ENCODE peak calls at places on chromosomes 1 and 21, in five cellular contexts. One of them, this sample, is unnamed.

GRCh38 chr21:29152936-29153335 is 22.5 kb downstream of the MAP3K7CL start:
- DNase-seq in esophagus squamous epithelium: no peak
- DNase-seq in cardiac muscle cell: no peak
- DNase-seq in psoas muscle: no peak
- DNase-seq in esophagus muscularis mucosa: no peak
- DNase-seq in this sample: no peak

GRCh38 chr1:31593770-31594632 is 17.7 kb downstream of the TINAGL1 start:
- DNase-seq in psoas muscle: peak
- DNase-seq in esophagus muscularis mucosa: no peak
- DNase-seq in esophagus squamous epithelium: no peak
- DNase-seq in cardiac muscle cell: peak
- DNase-seq in this sample: peak

GRCh38 chr1:19582318-19582717 is 61.8 kb upstream of the NBL1 start:
- DNase-seq in cardiac muscle cell: peak
- DNase-seq in esophagus muscularis mucosa: no peak
- DNase-seq in psoas muscle: peak
- DNase-seq in esophagus squamous epithelium: no peak
- DNase-seq in this sample: peak

GRCh38 chr1:21685944-21686678 is 17.0 kb upstream of the RAP1GAP start:
- DNase-seq in esophagus muscularis mucosa: no peak
- DNase-seq in esophagus squamous epithelium: no peak
- DNase-seq in cardiac muscle cell: no peak
- DNase-seq in psoas muscle: no peak
- DNase-seq in this sample: no peak

GRCh38 chr1:201537028-201537427 is 1.9 kb upstream of the NAV1 start:
- DNase-seq in psoas muscle: no peak
- DNase-seq in esophagus muscularis mucosa: no peak
- DNase-seq in esophagus squamous epithelium: no peak
- DNase-seq in cardiac muscle cell: no peak
- DNase-seq in this sample: no peak

GRCh38 chr1:211581521-211581920 is 2.6 kb upstream of the SLC30A1 start:
- DNase-seq in psoas muscle: no peak
- DNase-seq in cardiac muscle cell: no peak
- DNase-seq in esophagus muscularis mucosa: no peak
- DNase-seq in esophagus squamous epithelium: no peak
- DNase-seq in this sample: no peak

GRCh38 chr1:223716302-223716862 is 4.0 kb downstream of the CAPN2 start:
- DNase-seq in esophagus muscularis mucosa: no peak
- DNase-seq in esophagus squamous epithelium: no peak
- DNase-seq in psoas muscle: no peak
- DNase-seq in cardiac muscle cell: no peak
- DNase-seq in this sample: no peak

GRCh38 chr1:215970406-215970805 is 403.3 kb downstream of the KCTD3 start:
- DNase-seq in esophagus muscularis mucosa: no peak
- DNase-seq in psoas muscle: no peak
- DNase-seq in cardiac muscle cell: peak
- DNase-seq in esophagus squamous epithelium: no peak
- DNase-seq in this sample: no peak

GRCh38 chr21:43317254-43317748 is 109.6 kb downstream of the SIK1 start:
- DNase-seq in cardiac muscle cell: no peak
- DNase-seq in psoas muscle: no peak
- DNase-seq in esophagus muscularis mucosa: no peak
- DNase-seq in esophagus squamous epithelium: no peak
- DNase-seq in this sample: no peak

GRCh38 chr1:19210772-19211549 is 895 bp upstream of the UBR4 start:
- DNase-seq in esophagus squamous epithelium: no peak
- DNase-seq in cardiac muscle cell: peak
- DNase-seq in psoas muscle: no peak
- DNase-seq in esophagus muscularis mucosa: no peak
- DNase-seq in this sample: no peak

GRCh38 chr21:42455196-42455595 is 40.8 kb downstream of the RSPH1 start:
- DNase-seq in esophagus muscularis mucosa: no peak
- DNase-seq in psoas muscle: peak
- DNase-seq in esophagus squamous epithelium: no peak
- DNase-seq in cardiac muscle cell: no peak
- DNase-seq in this sample: no peak

GRCh38 chr1:32250893-32251716 is at the start of gene LCK:
- DNase-seq in cardiac muscle cell: no peak
- DNase-seq in esophagus muscularis mucosa: no peak
- DNase-seq in psoas muscle: no peak
- DNase-seq in esophagus squamous epithelium: no peak
- DNase-seq in this sample: peak

GRCh38 chr1:55893155-55893554 is 678.0 kb upstream of the USP24 start:
- DNase-seq in esophagus muscularis mucosa: no peak
- DNase-seq in esophagus squamous epithelium: no peak
- DNase-seq in cardiac muscle cell: peak
- DNase-seq in psoas muscle: no peak
- DNase-seq in this sample: no peak

GRCh38 chr1:41811978-41812852 is 106.5 kb downstream of the HIVEP3 start:
- DNase-seq in esophagus muscularis mucosa: no peak
- DNase-seq in esophagus squamous epithelium: no peak
- DNase-seq in cardiac muscle cell: peak
- DNase-seq in psoas muscle: peak
- DNase-seq in this sample: no peak

GRCh38 chr1:166947398-166948043 is 27.8 kb downstream of the ILDR2 start:
- DNase-seq in esophagus squamous epithelium: no peak
- DNase-seq in esophagus muscularis mucosa: no peak
- DNase-seq in cardiac muscle cell: peak
- DNase-seq in psoas muscle: peak
- DNase-seq in this sample: no peak

GRCh38 chr1:43021547-43022474 is 63.1 kb upstream of the SLC2A1 start:
- DNase-seq in esophagus squamous epithelium: no peak
- DNase-seq in psoas muscle: no peak
- DNase-seq in esophagus muscularis mucosa: no peak
- DNase-seq in cardiac muscle cell: no peak
- DNase-seq in this sample: no peak

GRCh38 chr1:214537219-214537618 is 14.2 kb downstream of the PTPN14 start:
- DNase-seq in esophagus muscularis mucosa: no peak
- DNase-seq in cardiac muscle cell: no peak
- DNase-seq in psoas muscle: no peak
- DNase-seq in esophagus squamous epithelium: no peak
- DNase-seq in this sample: no peak

GRCh38 chr1:228321478-228321877 is 85.2 kb downstream of the TRIM11 start:
- DNase-seq in esophagus squamous epithelium: no peak
- DNase-seq in esophagus muscularis mucosa: no peak
- DNase-seq in psoas muscle: no peak
- DNase-seq in cardiac muscle cell: no peak
- DNase-seq in this sample: no peak

GRCh38 chr1:214004014-214004413 is 16.2 kb downstream of the PROX1 start:
- DNase-seq in cardiac muscle cell: no peak
- DNase-seq in psoas muscle: no peak
- DNase-seq in esophagus muscularis mucosa: peak
- DNase-seq in esophagus squamous epithelium: no peak
- DNase-seq in this sample: no peak

GRCh38 chr1:33272509-33272908 is 16.2 kb downstream of the ZNF362 start:
- DNase-seq in esophagus muscularis mucosa: no peak
- DNase-seq in esophagus squamous epithelium: no peak
- DNase-seq in psoas muscle: no peak
- DNase-seq in cardiac muscle cell: no peak
- DNase-seq in this sample: peak

GRCh38 chr1:180262628-180263488 is 32.8 kb downstream of the LHX4 start:
- DNase-seq in esophagus squamous epithelium: no peak
- DNase-seq in cardiac muscle cell: no peak
- DNase-seq in psoas muscle: no peak
- DNase-seq in esophagus muscularis mucosa: no peak
- DNase-seq in this sample: peak

DNA sequence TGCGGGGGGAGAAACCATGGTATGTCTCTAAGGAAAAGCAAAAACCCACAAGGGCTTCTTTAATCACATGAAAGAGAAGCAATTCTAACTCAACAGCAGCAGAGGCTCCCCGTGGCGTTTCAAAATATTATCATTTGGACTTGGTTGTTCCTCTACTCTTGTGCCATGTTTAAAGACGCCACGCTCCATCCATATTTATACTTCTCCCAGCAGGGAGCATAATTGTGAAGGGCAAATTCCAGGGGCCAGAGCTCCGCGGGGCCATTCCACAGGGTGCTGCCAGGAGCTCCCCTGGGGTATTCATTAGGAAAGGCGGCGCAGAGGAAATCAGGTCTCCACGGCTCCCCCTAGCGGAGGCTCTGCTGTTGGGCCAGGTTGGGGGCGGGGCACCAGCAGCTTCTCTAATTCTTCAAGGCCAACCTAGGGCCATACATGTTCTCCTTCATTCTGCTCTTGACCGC is 92.1 kb upstream of the SSX2IP start:
- DNase-seq in cardiac muscle cell: peak
- DNase-seq in esophagus muscularis mucosa: no peak
- DNase-seq in psoas muscle: peak
- DNase-seq in esophagus squamous epithelium: no peak
- DNase-seq in this sample: peak
- H3K4me3 ChIP-seq in cardiac muscle cell: no peak
- H3K4me3 ChIP-seq in esophagus muscularis mucosa: no peak
- H3K4me3 ChIP-seq in psoas muscle: no peak
- H3K4me3 ChIP-seq in esophagus squamous epithelium: no peak
- H3K4me3 ChIP-seq in this sample: no peak

DNA sequence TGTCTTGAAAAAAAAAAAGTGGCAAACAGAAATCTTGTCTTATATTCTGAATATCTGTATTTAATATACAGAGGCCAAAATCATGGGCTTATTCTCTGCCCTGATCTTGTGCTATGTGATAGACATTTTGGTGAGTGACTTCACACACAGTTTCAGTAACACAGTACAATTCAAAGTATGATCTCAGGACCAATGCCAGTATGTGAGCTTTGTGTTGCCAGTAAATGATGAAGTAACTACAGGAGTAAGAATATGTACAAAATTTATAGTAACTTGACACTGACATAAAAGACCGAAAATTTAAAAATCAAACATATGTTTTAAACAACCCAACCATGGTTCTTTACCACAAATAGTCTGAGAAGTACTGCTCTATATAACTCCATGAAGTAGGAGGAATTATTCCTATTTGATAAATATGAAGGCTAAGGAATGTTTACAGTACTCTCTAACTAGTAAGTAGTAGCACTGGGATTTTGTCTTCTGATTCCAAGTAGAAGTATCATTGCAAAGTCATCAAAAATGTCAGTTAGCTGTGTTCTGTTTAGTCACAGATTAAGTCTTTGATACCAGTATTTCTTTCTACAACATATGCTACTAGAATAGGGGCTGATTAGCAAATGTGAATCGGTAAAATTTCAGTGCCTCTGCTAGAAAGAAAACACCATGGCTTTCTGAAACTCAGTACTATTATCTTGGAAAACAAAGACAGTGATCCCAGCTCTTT is 25.3 kb downstream of the DPH5 start:
- DNase-seq in psoas muscle: no peak
- DNase-seq in esophagus muscularis mucosa: no peak
- DNase-seq in cardiac muscle cell: no peak
- DNase-seq in esophagus squamous epithelium: no peak
- DNase-seq in this sample: no peak
- H3K4me3 ChIP-seq in psoas muscle: no peak
- H3K4me3 ChIP-seq in esophagus muscularis mucosa: no peak
- H3K4me3 ChIP-seq in cardiac muscle cell: no peak
- H3K4me3 ChIP-seq in esophagus squamous epithelium: no peak
- H3K4me3 ChIP-seq in this sample: no peak

DNA sequence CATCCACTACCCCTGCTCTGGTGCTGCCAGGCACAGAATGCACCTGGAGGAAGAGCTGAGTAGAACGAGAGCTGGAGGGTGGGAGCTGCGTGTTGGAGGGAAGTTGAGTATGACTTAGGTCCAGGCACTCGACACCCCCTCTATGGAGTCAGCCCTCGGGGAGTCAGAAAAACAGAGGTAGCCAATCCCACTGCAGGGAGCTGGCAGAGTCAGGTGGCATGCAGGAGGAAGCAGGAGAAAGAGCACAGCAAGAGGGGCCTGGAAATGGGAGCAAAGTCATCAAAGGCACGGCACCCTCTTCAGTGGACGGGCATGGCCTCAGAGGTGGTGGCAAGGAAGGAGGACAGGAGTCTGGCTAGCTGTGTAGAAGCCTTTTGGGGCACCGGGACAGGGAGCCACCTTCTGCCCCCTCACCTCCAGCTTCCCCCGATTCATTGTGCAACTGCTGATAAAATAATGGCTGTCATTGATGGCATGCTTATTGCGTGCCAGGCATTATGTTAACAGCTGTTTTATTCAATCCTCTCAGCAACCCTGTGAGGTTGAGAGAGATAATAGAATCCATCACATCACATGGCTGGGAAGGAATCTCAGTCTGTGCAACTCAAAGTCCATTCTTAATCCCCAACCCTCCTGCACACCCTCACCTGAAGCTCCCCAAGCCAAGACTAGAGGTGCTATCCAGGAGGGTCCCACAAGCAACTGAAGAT is 42.0 kb downstream of the C1orf198 start:
- DNase-seq in cardiac muscle cell: no peak
- DNase-seq in esophagus squamous epithelium: no peak
- DNase-seq in psoas muscle: no peak
- DNase-seq in esophagus muscularis mucosa: peak
- DNase-seq in this sample: no peak
- H3K4me3 ChIP-seq in cardiac muscle cell: no peak
- H3K4me3 ChIP-seq in esophagus squamous epithelium: no peak
- H3K4me3 ChIP-seq in psoas muscle: peak
- H3K4me3 ChIP-seq in esophagus muscularis mucosa: no peak
- H3K4me3 ChIP-seq in this sample: no peak

GRCh38 chr1:10745383-10745782 is 51.1 kb downstream of the CASZ1 start:
- DNase-seq in esophagus squamous epithelium: no peak
- DNase-seq in psoas muscle: no peak
- DNase-seq in esophagus muscularis mucosa: no peak
- DNase-seq in cardiac muscle cell: peak
- DNase-seq in this sample: no peak
- H3K4me3 ChIP-seq in esophagus squamous epithelium: no peak
- H3K4me3 ChIP-seq in psoas muscle: no peak
- H3K4me3 ChIP-seq in esophagus muscularis mucosa: no peak
- H3K4me3 ChIP-seq in cardiac muscle cell: no peak
- H3K4me3 ChIP-seq in this sample: no peak

GRCh38 chr1:212873518-212873917 is 15.4 kb downstream of the FLVCR1 start:
- DNase-seq in esophagus muscularis mucosa: no peak
- DNase-seq in cardiac muscle cell: no peak
- DNase-seq in psoas muscle: no peak
- DNase-seq in esophagus squamous epithelium: no peak
- DNase-seq in this sample: no peak
- H3K4me3 ChIP-seq in esophagus muscularis mucosa: no peak
- H3K4me3 ChIP-seq in cardiac muscle cell: no peak
- H3K4me3 ChIP-seq in psoas muscle: no peak
- H3K4me3 ChIP-seq in esophagus squamous epithelium: no peak
- H3K4me3 ChIP-seq in this sample: no peak

DNA sequence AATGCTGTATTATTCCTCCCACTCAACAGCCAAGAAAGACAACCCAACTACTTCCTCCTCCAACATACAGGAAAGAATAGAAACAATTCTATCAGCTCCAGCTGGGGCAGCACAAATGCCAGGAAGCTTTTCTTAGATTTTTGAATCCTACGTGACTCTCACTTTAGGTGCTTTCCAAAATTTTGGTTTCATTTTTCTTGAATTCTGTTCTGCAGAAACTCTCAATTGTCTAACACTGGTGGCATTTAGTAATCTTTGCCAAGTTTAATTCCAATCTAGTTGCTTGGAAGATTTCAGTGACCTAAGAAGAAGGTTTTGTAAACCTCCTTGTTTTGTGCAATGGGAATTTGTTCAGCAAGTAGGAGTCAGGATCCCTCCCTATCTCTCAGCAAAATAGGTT is 37.1 kb upstream of the DOCK7 start:
- DNase-seq in psoas muscle: no peak
- DNase-seq in cardiac muscle cell: no peak
- DNase-seq in esophagus muscularis mucosa: no peak
- DNase-seq in esophagus squamous epithelium: no peak
- DNase-seq in this sample: no peak
- H3K4me3 ChIP-seq in psoas muscle: no peak
- H3K4me3 ChIP-seq in cardiac muscle cell: no peak
- H3K4me3 ChIP-seq in esophagus muscularis mucosa: peak
- H3K4me3 ChIP-seq in esophagus squamous epithelium: peak
- H3K4me3 ChIP-seq in this sample: no peak